ENCODE peak calls at places on chromosome 3, in eight cellular contexts. C is psoas muscle; F is hepatocyte; O is tibial nerve; U is heart right ventricle; B is choroid plexus epithelial cell; Y is cardiac fibroblast; R is CD4-positive, alpha-beta T cell. D is an unnamed sample.

GRCh38 chr3:117820900-117821299 is 1111.3 kb downstream of the TUSC7 start:
- DNase-seq in C (no peak), F (no peak), Y (peak), R (no peak), U (no peak), B (peak), O (no peak), D (no peak)

GRCh38 chr3:11910971-11911531 is 64.4 kb upstream of the TAMM41 start:
- DNase-seq in B (no peak), R (no peak), U (no peak), C (no peak), Y (no peak), F (no peak), O (no peak), D (no peak)

GRCh38 chr3:73383470-73384049 is 241.2 kb downstream of the PDZRN3 start:
- DNase-seq in U (no peak), O (no peak), Y (no peak), R (no peak), F (no peak), C (no peak), B (no peak), D (no peak)

GRCh38 chr3:11600501-11601282 is 43.0 kb downstream of the VGLL4 start:
- DNase-seq in Y (peak), F (peak), O (peak), U (peak), C (peak), R (no peak), B (peak), D (peak)

GRCh38 chr3:88713233-88713691 is 394.2 kb upstream of the EPHA3 start:
- DNase-seq in U (no peak), R (no peak), B (peak), F (no peak), C (no peak), Y (no peak), O (no peak), D (peak)

GRCh38 chr3:143529778-143530177 is 318.5 kb downstream of the SLC9A9 start:
- DNase-seq in R (no peak), F (no peak), Y (no peak), U (no peak), C (no peak), O (no peak), B (no peak), D (no peak)

GRCh38 chr3:153980252-153980590 is 141.0 kb upstream of the ARHGEF26 start:
- DNase-seq in B (no peak), Y (no peak), R (no peak), U (no peak), O (no peak), F (peak), C (no peak), D (no peak)

GRCh38 chr3:177191108-177191779 is 6.0 kb downstream of the TBL1XR1 start:
- DNase-seq in Y (no peak), R (no peak), C (no peak), F (no peak), U (no peak), B (no peak), O (no peak), D (no peak)

GRCh38 chr3:15653326-15653725 is 51.8 kb downstream of the BTD start:
- DNase-seq in F (no peak), C (no peak), R (no peak), O (no peak), U (no peak), B (no peak), Y (no peak), D (no peak)

GRCh38 chr3:45507820-45508317 is 86.7 kb upstream of the LIMD1 start:
- DNase-seq in C (peak), F (peak), O (no peak), R (no peak), U (peak), B (peak), Y (peak), D (peak)

GRCh38 chr3:184022323-184022722 is 4.6 kb upstream of the ABCC5 start:
- DNase-seq in O (no peak), C (no peak), R (no peak), Y (no peak), B (no peak), F (no peak), U (no peak), D (no peak)

GRCh38 chr3:12622335-12622734 is 41.6 kb downstream of the RAF1 start:
- DNase-seq in R (no peak), C (no peak), Y (no peak), O (no peak), F (no peak), B (no peak), U (no peak), D (no peak)

GRCh38 chr3:151308089-151308488 is 8.5 kb downstream of the GPR87 start:
- DNase-seq in C (no peak), F (no peak), R (no peak), O (no peak), U (no peak), B (no peak), Y (no peak), D (no peak)

GRCh38 chr3:169323580-169324453 is 339.7 kb downstream of the MECOM start:
- DNase-seq in Y (peak), O (no peak), C (no peak), R (no peak), B (peak), F (peak), U (peak), D (no peak)

DNA sequence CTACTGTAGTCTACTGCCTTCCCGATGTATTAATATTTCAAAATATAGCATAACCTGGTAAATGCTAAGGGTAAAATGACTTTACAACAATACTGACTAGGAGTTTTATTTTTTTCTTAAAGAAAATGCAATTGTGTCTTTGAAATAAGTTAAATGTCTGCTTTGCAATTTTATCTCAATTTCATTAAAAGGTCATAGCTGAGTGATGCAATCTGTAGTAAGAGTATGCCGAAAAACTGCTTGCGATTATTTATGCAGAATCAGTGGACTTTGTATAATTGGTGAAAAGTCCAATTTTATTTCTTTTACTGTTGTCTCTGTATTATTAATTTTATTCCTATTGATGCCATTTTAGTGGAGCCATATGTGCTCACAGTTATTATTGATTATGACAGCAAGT is 1143.6 kb upstream of the EPHA6 start:
- DNase-seq in B (no peak), C (no peak), O (no peak), R (no peak), U (no peak), F (no peak), Y (no peak), D (no peak)
- TF ChIP-seq CTCF in B (no peak), C (no peak), O (no peak), R (no peak), U (no peak), F (no peak), Y (no peak), D (no peak)

GRCh38 chr3:194128202-194128907 is 7.6 kb upstream of the HES1 start:
- DNase-seq in Y (no peak), R (no peak), O (no peak), C (no peak), U (no peak), F (no peak), B (no peak), D (peak)
- TF ChIP-seq CTCF in Y (no peak), R (no peak), O (no peak), C (no peak), U (no peak), F (no peak), B (peak), D (no peak)

GRCh38 chr3:71304684-71305083 is 278.8 kb downstream of the FOXP1 start:
- DNase-seq in R (no peak), O (no peak), B (peak), Y (peak), F (peak), C (no peak), U (no peak), D (peak)
- TF ChIP-seq CTCF in R (peak), O (peak), B (peak), Y (peak), F (peak), C (peak), U (no peak), D (peak)

GRCh38 chr3:30043156-30043555 is 563.2 kb upstream of the TGFBR2 start:
- DNase-seq in U (no peak), R (no peak), F (no peak), Y (peak), B (no peak), C (no peak), O (no peak), D (no peak)

GRCh38 chr3:30044515-30044914 is 561.9 kb upstream of the TGFBR2 start:
- DNase-seq in B (no peak), U (no peak), C (no peak), F (no peak), R (no peak), O (no peak), Y (no peak), D (no peak)

DNA sequence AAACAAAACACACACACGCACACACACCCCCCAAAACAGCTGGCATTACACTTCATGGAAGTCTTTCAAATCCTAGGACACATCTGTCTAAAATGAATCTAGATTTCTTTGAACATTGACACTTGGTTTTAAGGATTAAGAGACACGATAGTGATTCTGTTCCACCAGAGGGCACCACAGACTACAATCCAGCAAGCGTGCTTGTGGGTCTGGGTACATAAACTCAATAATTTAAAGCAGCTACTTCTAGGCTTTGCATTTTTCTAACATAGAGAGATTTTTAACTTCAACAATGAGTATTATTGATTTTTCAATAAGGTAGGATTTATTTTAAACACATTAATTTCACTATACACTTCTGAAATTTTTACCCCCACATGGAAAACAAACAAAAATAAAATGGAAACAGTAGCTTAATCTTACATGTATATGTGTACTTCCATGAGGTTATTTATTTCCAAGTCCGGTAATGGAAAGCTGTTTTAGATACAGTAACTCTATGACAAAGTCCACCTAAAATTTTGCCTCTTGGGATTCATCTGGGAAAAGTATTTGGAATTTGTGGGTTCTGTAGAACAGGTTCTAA is 564.0 kb upstream of the TGFBR2 start:
- DNase-seq in F (peak), R (peak), O (peak), Y (peak), U (no peak), B (peak), C (peak), D (peak)
- TF ChIP-seq CTCF in F (peak), R (peak), O (peak), Y (peak), U (peak), B (peak), C (peak), D (peak)

GRCh38 chr3:39183231-39184080 is 8.9 kb downstream of the XIRP1 start:
- DNase-seq in C (no peak), B (no peak), Y (no peak), F (no peak), O (no peak), R (no peak), U (no peak), D (no peak)

GRCh38 chr3:39180183-39180545 is 12.2 kb downstream of the XIRP1 start:
- DNase-seq in O (no peak), U (no peak), C (no peak), R (no peak), B (no peak), F (no peak), Y (no peak), D (no peak)

GRCh38 chr3:39178553-39178952 is 13.8 kb downstream of the XIRP1 start:
- DNase-seq in C (no peak), F (no peak), Y (peak), U (no peak), B (peak), R (no peak), O (no peak), D (no peak)

GRCh38 chr3:39181408-39182335 is 10.7 kb downstream of the XIRP1 start:
- DNase-seq in U (no peak), O (no peak), Y (no peak), F (no peak), B (no peak), C (no peak), R (no peak), D (no peak)

GRCh38 chr3:39180546-39181346 is 11.6 kb downstream of the XIRP1 start:
- DNase-seq in Y (peak), U (peak), B (peak), O (peak), F (peak), C (peak), R (peak), D (peak)
- TF ChIP-seq CTCF in Y (no peak), U (no peak), B (peak), O (peak), F (peak), C (peak), R (no peak), D (peak)

GRCh38 chr3:100893590-100893989 is 99.6 kb downstream of the ABI3BP start:
- DNase-seq in C (no peak), Y (peak), U (peak), O (no peak), B (peak), F (peak), R (no peak), D (peak)
- TF ChIP-seq CTCF in C (no peak), Y (peak), U (no peak), O (peak), B (peak), F (peak), R (no peak), D (peak)